ENCODE peak calls at places on chromosomes 11 and 22, in five cellular contexts. R is cardiac muscle cell, U is AG09309, G is colonic mucosa, V is AG04450. Q is an unnamed sample.

GRCh38 chr22:46931414-46931813 is 169.0 kb downstream of the TBC1D22A start:
- DNase-seq in R (no peak), G (peak; percentile 15), U (no peak), V (no peak), Q (no peak)

GRCh38 chr11:126816655-126817054 is 183.9 kb downstream of the KIRREL3 start:
- DNase-seq in V (no peak), G (no peak), U (no peak), R (peak; percentile 7), Q (no peak)

GRCh38 chr22:31891366-31892079 is 52.8 kb upstream of the YWHAH start:
- DNase-seq in R (no peak), G (no peak), V (no peak), U (peak; percentile 44), Q (peak; percentile 6)

GRCh38 chr22:20424937-20425587 is 12.6 kb downstream of the SCARF2 start:
- DNase-seq in G (peak; percentile 18), R (no peak), V (no peak), U (no peak), Q (no peak)

GRCh38 chr11:15179167-15179566 is 64.4 kb downstream of the INSC start:
- DNase-seq in R (no peak), G (no peak), U (peak; percentile 77), V (no peak), Q (no peak)

GRCh38 chr11:11397043-11397415 is 44.0 kb upstream of the CSNK2A3 start:
- DNase-seq in R (no peak), V (no peak), G (no peak), U (no peak), Q (no peak)

GRCh38 chr22:49882519-49883293 is 29.1 kb downstream of the ZBED4 start:
- DNase-seq in V (no peak), U (no peak), G (no peak), R (no peak), Q (no peak)

GRCh38 chr11:125921042-125921441 is 16.7 kb downstream of the DDX25 start:
- DNase-seq in G (peak; percentile 46), V (no peak), U (no peak), R (no peak), Q (no peak)

GRCh38 chr11:16876840-16877239 is 137.4 kb downstream of the PLEKHA7 start:
- DNase-seq in U (no peak), V (no peak), R (no peak), G (no peak), Q (no peak)

GRCh38 chr11:13800901-13801300 is 132.4 kb downstream of the FAR1 start:
- DNase-seq in U (no peak), R (no peak), V (no peak), G (no peak), Q (no peak)

GRCh38 chr11:113204280-113204679 is 110.1 kb upstream of the TTC12 start:
- DNase-seq in G (no peak), R (no peak), U (no peak), V (no peak), Q (no peak)

GRCh38 chr22:34847072-34847471 is 218.9 kb upstream of the ISX start:
- DNase-seq in R (no peak), G (no peak), U (no peak), V (no peak), Q (peak; percentile 47)

GRCh38 chr11:36142439-36142838 is 146.8 kb downstream of the COMMD9 start:
- DNase-seq in U (no peak), V (no peak), R (peak; percentile 12), G (no peak), Q (no peak)

GRCh38 chr11:46250071-46251052 is 27.1 kb upstream of the CREB3L1 start:
- DNase-seq in U (no peak), R (no peak), G (no peak), V (no peak), Q (no peak)

GRCh38 chr11:22674470-22675426 is 8.3 kb downstream of the GAS2 start:
- DNase-seq in R (no peak), V (no peak), G (peak; percentile 28), U (no peak), Q (no peak)

GRCh38 chr11:46616551-46617450 is at the start of gene HARBI1:
- DNase-seq in V (peak; percentile 51), G (peak; percentile 91), R (peak; percentile 94), U (peak; percentile 39), Q (peak; percentile 57)

GRCh38 chr11:28529540-28530410 is 421.6 kb downstream of the METTL15 start:
- DNase-seq in G (no peak), U (peak; percentile 47), V (peak; percentile 29), R (peak; percentile 70), Q (peak; percentile 6)

GRCh38 chr11:110907629-110908028 is 195.4 kb upstream of the ARHGAP20 start:
- DNase-seq in V (peak; percentile 89), G (peak; percentile 65), U (peak; percentile 83), R (no peak), Q (peak; percentile 96)

GRCh38 chr11:11467278-11467677 is 114.2 kb upstream of the CSNK2A3 start:
- DNase-seq in G (peak; percentile 43), R (no peak), U (no peak), V (no peak), Q (no peak)

GRCh38 chr11:75785187-75785586 is 16.6 kb downstream of the DGAT2 start:
- DNase-seq in V (no peak), U (no peak), R (no peak), G (no peak), Q (no peak)

GRCh38 chr22:24107668-24108067 is 73.6 kb upstream of the SUSD2 start:
- DNase-seq in V (peak; percentile 83), R (no peak), U (peak; percentile 59), G (peak; percentile 56), Q (no peak)

DNA sequence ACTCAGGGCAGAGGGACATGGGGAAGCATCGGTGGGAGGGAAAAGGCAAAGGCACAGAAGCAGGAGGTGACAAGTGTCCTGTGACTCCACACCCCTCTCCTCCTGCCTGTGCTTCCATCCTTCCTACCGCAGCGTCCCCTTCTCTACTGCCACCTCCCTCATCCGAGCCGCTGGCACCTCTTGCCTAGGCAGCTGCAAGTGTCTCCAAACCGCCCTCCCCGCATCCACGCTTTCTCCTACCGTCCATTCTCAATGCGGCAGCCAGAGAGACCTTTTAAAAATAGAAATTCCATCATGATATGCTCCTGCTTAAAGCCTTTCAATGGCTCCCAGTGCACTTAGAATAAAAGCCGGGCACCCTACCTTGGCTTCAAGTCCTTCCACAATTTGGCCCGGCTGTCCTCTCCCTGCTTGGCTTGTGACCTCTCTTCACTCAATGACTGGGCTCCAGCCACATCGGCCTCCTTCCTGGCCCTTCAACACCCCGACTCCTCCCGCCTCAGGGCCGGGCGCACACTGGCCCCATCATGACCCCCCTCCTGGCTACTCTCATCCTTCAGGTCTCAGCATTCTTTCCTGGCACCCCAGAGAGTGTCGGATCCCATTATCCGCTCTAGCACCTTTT is 16.5 kb downstream of the LRRC10B start:
- DNase-seq in R (no peak), V (no peak), G (no peak), U (no peak), Q (no peak)
- TF ChIP-seq CTCF in R (no peak), V (no peak), G (no peak), U (no peak), Q (no peak)

GRCh38 chr22:36387664-36387913 is 178 bp downstream of the MYH9 start:
- DNase-seq in R (no peak), U (no peak), V (no peak), G (no peak), Q (no peak)
- H3K4me3 ChIP-seq in R (peak overlapping the region; percentile 54), U (peak overlapping the region; percentile 88), V (peak overlapping the region; percentile 96), G (peak overlapping the region; percentile 93), Q (peak overlapping the region; percentile 81)

GRCh38 chr11:45089251-45089650 is 57.2 kb upstream of the PRDM11 start:
- DNase-seq in U (peak; percentile 95), G (peak; percentile 52), V (peak; percentile 68), R (no peak), Q (no peak)
- TF ChIP-seq CTCF in U (no peak), G (no peak), V (no peak), R (no peak), Q (no peak)

DNA sequence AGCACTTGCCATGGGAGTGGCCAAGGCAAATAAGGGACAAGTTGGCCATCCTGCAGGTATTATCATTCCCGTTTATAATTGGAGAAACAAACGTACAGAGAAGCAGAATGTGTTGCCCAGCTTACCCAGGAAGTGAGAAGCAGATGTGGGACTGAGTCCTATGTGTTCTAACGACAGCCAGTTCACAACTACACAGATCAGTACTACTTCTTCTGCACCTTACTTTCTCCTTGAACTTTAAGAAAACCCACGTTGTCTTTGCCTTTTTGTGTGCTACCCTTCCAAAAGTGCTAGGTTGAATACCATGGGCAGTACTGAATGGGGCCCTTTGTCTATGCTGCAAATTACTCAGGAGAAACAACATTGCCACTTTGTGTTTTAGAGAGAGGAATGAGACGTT is 62.8 kb upstream of the BLID start:
- DNase-seq in U (no peak), V (no peak), R (no peak), G (no peak), Q (no peak)
- H3K4me3 ChIP-seq in U (peak overlapping the region; percentile 39), V (peak overlapping the region; percentile 68), R (no peak overlapping the region), G (no peak overlapping the region), Q (no peak overlapping the region)

GRCh38 chr11:39177678-39178077 is 2281.8 kb downstream of the LRRC4C start:
- DNase-seq in G (no peak), R (no peak), V (no peak), U (no peak), Q (no peak)
- TF ChIP-seq CTCF in G (no peak), R (no peak), V (no peak), U (no peak), Q (no peak)

GRCh38 chr22:22974156-22974555 is 86.5 kb downstream of the IGLL5 start:
- DNase-seq in U (no peak), R (no peak), V (no peak), G (no peak), Q (no peak)
- H3K4me3 ChIP-seq in U (no peak overlapping the region), R (no peak overlapping the region), V (no peak overlapping the region), G (no peak overlapping the region), Q (no peak overlapping the region)

GRCh38 chr11:129444274-129444673 is 68.6 kb downstream of the BARX2 start:
- DNase-seq in R (no peak), G (no peak), U (no peak), V (no peak), Q (no peak)

GRCh38 chr11:129447654-129448239 is 72.1 kb downstream of the BARX2 start:
- DNase-seq in U (no peak), V (no peak), G (no peak), R (no peak), Q (no peak)

GRCh38 chr11:129445226-129445625 is 69.6 kb downstream of the BARX2 start:
- DNase-seq in G (no peak), R (no peak), V (no peak), U (no peak), Q (no peak)

GRCh38 chr11:129442171-129442570 is 66.5 kb downstream of the BARX2 start:
- DNase-seq in R (no peak), V (no peak), U (no peak), G (no peak), Q (no peak)

GRCh38 chr11:129446572-129446971 is 70.9 kb downstream of the BARX2 start:
- DNase-seq in G (no peak), U (no peak), V (no peak), R (no peak), Q (no peak)
- TF ChIP-seq CTCF in G (no peak), U (no peak), V (no peak), R (no peak), Q (no peak)

GRCh38 chr11:86358720-86359119 is 16.0 kb upstream of the CCDC81 start:
- DNase-seq in R (no peak), G (no peak), V (no peak), U (no peak), Q (no peak)
- H3K4me3 ChIP-seq in R (no peak overlapping the region), G (no peak overlapping the region), V (no peak overlapping the region), U (no peak overlapping the region), Q (no peak overlapping the region)

Q was measured in epithelial cell of proximal tubule.